ENCODE peak calls at places on chromosomes 4 and X, in five cellular contexts. J, L, R, Q and X are unnamed samples.

GRCh38 chrX:147174596-147174995 is 360.1 kb upstream of the CXorf51A start:
- DNase-seq in J (no peak), L (no peak), R (no peak), Q (no peak), X (no peak)

GRCh38 chr4:65943076-65943475 is 272.8 kb upstream of the EPHA5 start:
- DNase-seq in J (peak), L (peak), R (no peak), Q (peak), X (no peak)

GRCh38 chr4:108048997-108049396 is 59.3 kb downstream of the HADH start:
- DNase-seq in J (no peak), L (no peak), R (no peak), Q (no peak), X (no peak)

GRCh38 chrX:41265615-41266014 is 68.3 kb upstream of the DDX3X start:
- DNase-seq in J (no peak), L (no peak), R (no peak), Q (peak), X (no peak)

GRCh38 chrX:104324461-104324860 is 69.7 kb upstream of the ESX1 start:
- DNase-seq in J (no peak), L (no peak), R (no peak), Q (no peak), X (no peak)

GRCh38 chrX:24805201-24805600 is 111.5 kb downstream of the POLA1 start:
- DNase-seq in J (no peak), L (no peak), R (no peak), Q (no peak), X (no peak)

GRCh38 chr4:147201016-147201415 is 255.4 kb upstream of the TTC29 start:
- DNase-seq in J (no peak), L (no peak), R (no peak), Q (peak), X (no peak)

GRCh38 chrX:153873282-153874090 is 12.5 kb downstream of the L1CAM start:
- DNase-seq in J (no peak), L (no peak), R (no peak), Q (no peak), X (peak)

GRCh38 chrX:97471071-97471470 is 587.4 kb downstream of the RPA4 start:
- DNase-seq in J (no peak), L (no peak), R (no peak), Q (no peak), X (no peak)

GRCh38 chrX:142977128-142977914 is 48.4 kb upstream of the SPANXN4 start:
- DNase-seq in J (no peak), L (no peak), R (no peak), Q (no peak), X (peak)

GRCh38 chr4:169282429-169283113 is 11.8 kb upstream of the SH3RF1 start:
- DNase-seq in J (no peak), L (no peak), R (no peak), Q (no peak), X (no peak)

GRCh38 chrX:97556359-97556758 is 672.7 kb downstream of the RPA4 start:
- DNase-seq in J (no peak), L (no peak), R (no peak), Q (no peak), X (no peak)

GRCh38 chr4:17708992-17709759 is 72.2 kb downstream of the FAM184B start:
- DNase-seq in J (no peak), L (no peak), R (no peak), Q (no peak), X (no peak)

GRCh38 chr4:107034982-107035710 is 967 bp downstream of the DKK2 start:
- DNase-seq in J (no peak), L (peak), R (no peak), Q (peak), X (peak)

GRCh38 chrX:150478496-150479492 is 89.6 kb upstream of the MTM1 start:
- DNase-seq in J (no peak), L (no peak), R (no peak), Q (no peak), X (no peak)

GRCh38 chrX:152993933-152994332 is at the start of gene PNMA5:
- DNase-seq in J (no peak), L (no peak), R (no peak), Q (no peak), X (no peak)